ENCODE peak calls at places on chromosomes 3 and 15, in nine cellular contexts. Y is cerebellar nuclear complex, J is breast epithelium, S is natural killer cell, P is dermis microvascular lymphatic vessel endothelial cell, I is RWPE1, B is HS-5, M is NCI-H1092 treated with DMSO at 0.1 percent for 48 hours, D is glomerular endothelial cell. Q is an unnamed sample.

GRCh38 chr15:68653031-68653635 is 74.3 kb downstream of the CORO2B start:
- DNase-seq in Y (no peak), J (peak; percentile 31), S (no peak), P (no peak), I (no peak), B (no peak), M (no peak), D (no peak), Q (no peak)

GRCh38 chr15:101037090-101037830 is 118.1 kb downstream of the LRRK1 start:
- DNase-seq in Y (no peak), J (no peak), S (no peak), P (no peak), I (no peak), B (no peak), M (no peak), D (no peak), Q (no peak)

GRCh38 chr15:101550124-101550523 is 60.6 kb upstream of the PCSK6 start:
- DNase-seq in Y (no peak), J (no peak), S (no peak), P (no peak), I (no peak), B (no peak), M (no peak), D (no peak), Q (no peak)

GRCh38 chr3:57184516-57184915 is 15.3 kb downstream of the HESX1 start:
- DNase-seq in Y (no peak), J (no peak), S (no peak), P (no peak), I (no peak), B (no peak), M (no peak), D (no peak), Q (no peak)

GRCh38 chr15:57427367-57427821 is 51.1 kb downstream of the CGNL1 start:
- DNase-seq in Y (no peak), J (no peak), S (no peak), P (no peak), I (no peak), B (no peak), M (no peak), D (no peak), Q (peak; percentile 32)

GRCh38 chr3:129228891-129229585 is 20.4 kb upstream of the COPG1 start:
- DNase-seq in Y (no peak), J (no peak), S (no peak), P (peak; percentile 79), I (peak; percentile 50), B (no peak), M (no peak), D (peak; percentile 12), Q (peak; percentile 78)

GRCh38 chr3:126733061-126733430 is 29.0 kb downstream of the CHCHD6 start:
- DNase-seq in Y (no peak), J (no peak), S (no peak), P (no peak), I (no peak), B (no peak), M (no peak), D (no peak), Q (no peak)

GRCh38 chr3:147267431-147267830 is 138.9 kb downstream of the ZIC4 start:
- DNase-seq in Y (no peak), J (no peak), S (no peak), P (no peak), I (no peak), B (no peak), M (no peak), D (no peak), Q (no peak)

GRCh38 chr3:12155264-12155663 is 3.4 kb downstream of the TIMP4 start:
- DNase-seq in Y (no peak), J (no peak), S (no peak), P (no peak), I (no peak), B (no peak), M (no peak), D (no peak), Q (no peak)

GRCh38 chr15:90203473-90203872 is 2.3 kb downstream of the SEMA4B start:
- DNase-seq in Y (no peak), J (no peak), S (no peak), P (no peak), I (no peak), B (no peak), M (no peak), D (no peak), Q (no peak)

GRCh38 chr3:40672861-40673260 is 148.1 kb downstream of the ZNF621 start:
- DNase-seq in Y (no peak), J (no peak), S (no peak), P (no peak), I (no peak), B (no peak), M (no peak), D (no peak), Q (no peak)

GRCh38 chr3:149367021-149367840 is 10.2 kb downstream of the TM4SF1 start:
- DNase-seq in Y (no peak), J (no peak), S (no peak), P (peak; percentile 96), I (peak; percentile 74), B (no peak), M (no peak), D (no peak), Q (peak; percentile 99)

GRCh38 chr3:105118905-105119304 is 247.8 kb upstream of the ALCAM start:
- DNase-seq in Y (no peak), J (no peak), S (no peak), P (no peak), I (peak; percentile 41), B (peak; percentile 41), M (no peak), D (no peak), Q (peak; percentile 51)

GRCh38 chr3:123383101-123384053 is 65.5 kb downstream of the ADCY5 start:
- DNase-seq in Y (no peak), J (no peak), S (no peak), P (no peak), I (no peak), B (peak; percentile 19), M (no peak), D (no peak), Q (no peak)

GRCh38 chr3:45110185-45110833 is 35.9 kb downstream of the CDCP1 start:
- DNase-seq in Y (no peak), J (no peak), S (no peak), P (no peak), I (no peak), B (no peak), M (no peak), D (no peak), Q (no peak)

GRCh38 chr3:36892457-36893136 is 52.3 kb downstream of the TRANK1 start:
- DNase-seq in Y (no peak), J (no peak), S (no peak), P (no peak), I (no peak), B (no peak), M (no peak), D (no peak), Q (no peak)

GRCh38 chr3:30751610-30752299 is 142.7 kb downstream of the GADL1 start:
- DNase-seq in Y (no peak), J (no peak), S (no peak), P (peak; percentile 69), I (no peak), B (no peak), M (peak; percentile 48), D (peak; percentile 42), Q (peak; percentile 24)

GRCh38 chr3:191340976-191341375 is 10.7 kb upstream of the UTS2B start:
- DNase-seq in Y (no peak), J (no peak), S (no peak), P (no peak), I (no peak), B (no peak), M (no peak), D (no peak), Q (no peak)

GRCh38 chr3:149998946-149999345 is 28.3 kb upstream of the PFN2 start:
- DNase-seq in Y (no peak), J (no peak), S (no peak), P (no peak), I (no peak), B (no peak), M (no peak), D (no peak), Q (no peak)

GRCh38 chr3:38521391-38521987 is 25.3 kb downstream of the EXOG start:
- DNase-seq in Y (peak; percentile 12), J (peak; percentile 66), S (peak; percentile 46), P (peak; percentile 79), I (peak; percentile 47), B (peak; percentile 41), M (peak; percentile 50), D (peak; percentile 77), Q (peak; percentile 54)

GRCh38 chr15:31525296-31525695 is 198.7 kb downstream of the KLF13 start:
- DNase-seq in Y (no peak), J (no peak), S (no peak), P (no peak), I (no peak), B (no peak), M (no peak), D (no peak), Q (no peak)

GRCh38 chr3:107954845-107955244 is 136.0 kb downstream of the CD47 start:
- DNase-seq in Y (no peak), J (no peak), S (no peak), P (no peak), I (no peak), B (no peak), M (no peak), D (no peak), Q (no peak)

GRCh38 chr3:27166888-27167287 is 202.3 kb downstream of the NEK10 start:
- DNase-seq in Y (no peak), J (no peak), S (no peak), P (no peak), I (peak; percentile 6), B (peak; percentile 84), M (no peak), D (no peak), Q (peak; percentile 58)

GRCh38 chr3:150697646-150698045 is 6.1 kb downstream of the ERICH6 start:
- DNase-seq in Y (no peak), J (no peak), S (no peak), P (no peak), I (no peak), B (no peak), M (no peak), D (no peak), Q (peak; percentile 5)

GRCh38 chr3:154753101-154753500 is 323.1 kb upstream of the GPR149 start:
- DNase-seq in Y (no peak), J (no peak), S (no peak), P (no peak), I (no peak), B (no peak), M (no peak), D (no peak), Q (no peak)

GRCh38 chr3:53846134-53846850 is at the start of the genes CHDH and IL17RB:
- DNase-seq in Y (no peak), J (peak; percentile 87), S (no peak), P (peak; percentile 22), I (peak; percentile 5), B (no peak), M (no peak), D (no peak), Q (peak; percentile 32)

GRCh38 chr15:57436961-57437360 is 60.7 kb downstream of the CGNL1 start:
- DNase-seq in Y (no peak), J (no peak), S (no peak), P (no peak), I (no peak), B (no peak), M (no peak), D (no peak), Q (no peak)

GRCh38 chr15:28024889-28025250 is 74.2 kb downstream of the OCA2 start:
- DNase-seq in Y (no peak), J (no peak), S (no peak), P (no peak), I (no peak), B (no peak), M (no peak), D (no peak), Q (no peak)

GRCh38 chr3:196968233-196969000 is at the start of gene PIGZ:
- DNase-seq in Y (no peak), J (no peak), S (peak; percentile 33), P (peak; percentile 55), I (peak; percentile 44), B (no peak), M (peak; percentile 28), D (no peak), Q (peak; percentile 30)

GRCh38 chr3:97952280-97952679 is 20.0 kb downstream of the RIOX2 start:
- DNase-seq in Y (no peak), J (no peak), S (no peak), P (no peak), I (no peak), B (peak; percentile 48), M (no peak), D (no peak), Q (no peak)

GRCh38 chr3:169118666-169119370 is 544.7 kb downstream of the MECOM start:
- DNase-seq in Y (no peak), J (no peak), S (no peak), P (peak; percentile 63), I (no peak), B (no peak), M (no peak), D (no peak), Q (no peak)